ENCODE peak calls at places on chromosomes 13 and 19, in four cellular contexts. One of them, this sample, is unnamed.

GRCh38 chr13:89361909-89362308 is 1690.7 kb downstream of the SLITRK5 start:
- DNase-seq in neural progenitor cell: no peak
- DNase-seq in OCI-LY7: no peak
- DNase-seq in HCT116: no peak
- DNase-seq in this sample: peak; percentile 6

GRCh38 chr19:42091300-42092266 is 15.6 kb downstream of the ZNF574 start:
- DNase-seq in neural progenitor cell: no peak
- DNase-seq in OCI-LY7: no peak
- DNase-seq in HCT116: no peak
- DNase-seq in this sample: peak; percentile 79

GRCh38 chr13:42232671-42233070 is 39.3 kb upstream of the AKAP11 start:
- DNase-seq in neural progenitor cell: no peak
- DNase-seq in OCI-LY7: no peak
- DNase-seq in HCT116: no peak
- DNase-seq in this sample: no peak

GRCh38 chr13:51015973-51016372 is 95.1 kb downstream of the C13orf42 start:
- DNase-seq in neural progenitor cell: no peak
- DNase-seq in OCI-LY7: no peak
- DNase-seq in HCT116: no peak
- DNase-seq in this sample: no peak

GRCh38 chr13:73169971-73170370 is 111.2 kb downstream of the KLF5 start:
- DNase-seq in neural progenitor cell: no peak
- DNase-seq in OCI-LY7: peak; percentile 11
- DNase-seq in HCT116: no peak
- DNase-seq in this sample: no peak

GRCh38 chr13:106523566-106523965 is 11.9 kb downstream of the EFNB2 start:
- DNase-seq in neural progenitor cell: no peak
- DNase-seq in OCI-LY7: no peak
- DNase-seq in HCT116: no peak
- DNase-seq in this sample: no peak

GRCh38 chr19:15516363-15516762 is 8.0 kb downstream of the CYP4F22 start:
- DNase-seq in neural progenitor cell: no peak
- DNase-seq in OCI-LY7: no peak
- DNase-seq in HCT116: no peak
- DNase-seq in this sample: no peak

GRCh38 chr13:36345438-36346221 is 564 bp downstream of the SPART start:
- DNase-seq in neural progenitor cell: peak; percentile 81
- DNase-seq in OCI-LY7: no peak
- DNase-seq in HCT116: no peak
- DNase-seq in this sample: peak; percentile 94

GRCh38 chr19:13207237-13208130 is 57.3 kb downstream of the IER2 start:
- DNase-seq in neural progenitor cell: peak; percentile 45
- DNase-seq in OCI-LY7: peak; percentile 63
- DNase-seq in HCT116: no peak
- DNase-seq in this sample: peak; percentile 60

GRCh38 chr13:113374511-113375175 is 10.7 kb upstream of the GRTP1 start:
- DNase-seq in neural progenitor cell: no peak
- DNase-seq in OCI-LY7: no peak
- DNase-seq in HCT116: no peak
- DNase-seq in this sample: no peak

GRCh38 chr13:108182652-108183051 is 32.7 kb downstream of the LIG4 start:
- DNase-seq in neural progenitor cell: no peak
- DNase-seq in OCI-LY7: no peak
- DNase-seq in HCT116: no peak
- DNase-seq in this sample: no peak

GRCh38 chr19:43362179-43362578 is 8.7 kb downstream of the CD177 start:
- DNase-seq in neural progenitor cell: no peak
- DNase-seq in OCI-LY7: no peak
- DNase-seq in HCT116: no peak
- DNase-seq in this sample: peak; percentile 40

GRCh38 chr19:14478113-14478545 is 3.0 kb upstream of the PTGER1 start:
- DNase-seq in neural progenitor cell: no peak
- DNase-seq in OCI-LY7: no peak
- DNase-seq in HCT116: no peak
- DNase-seq in this sample: no peak

GRCh38 chr13:113918981-113919646 is 54.8 kb downstream of the C13orf46 start:
- DNase-seq in neural progenitor cell: no peak
- DNase-seq in OCI-LY7: no peak
- DNase-seq in HCT116: no peak
- DNase-seq in this sample: no peak

GRCh38 chr13:29684441-29684840 is 89.0 kb upstream of the SLC7A1 start:
- DNase-seq in neural progenitor cell: no peak
- DNase-seq in OCI-LY7: no peak
- DNase-seq in HCT116: no peak
- DNase-seq in this sample: peak; percentile 81

GRCh38 chr13:101127741-101128353 is 288.5 kb downstream of the NALCN start:
- DNase-seq in neural progenitor cell: peak; percentile 73
- DNase-seq in OCI-LY7: peak; percentile 2
- DNase-seq in HCT116: peak; percentile 21
- DNase-seq in this sample: peak; percentile 66

GRCh38 chr19:3380829-3381228 is 14.4 kb downstream of the NFIC start:
- DNase-seq in neural progenitor cell: no peak
- DNase-seq in OCI-LY7: no peak
- DNase-seq in HCT116: no peak
- DNase-seq in this sample: no peak

GRCh38 chr19:16631465-16631864 is 3.5 kb upstream of the MED26 start:
- DNase-seq in neural progenitor cell: no peak
- DNase-seq in OCI-LY7: no peak
- DNase-seq in HCT116: no peak
- DNase-seq in this sample: no peak
- H2AFZ ChIP-seq in neural progenitor cell: no peak overlapping the region
- H2AFZ ChIP-seq in OCI-LY7: no peak overlapping the region
- H2AFZ ChIP-seq in HCT116: no peak overlapping the region
- H2AFZ ChIP-seq in this sample: no peak overlapping the region

GRCh38 chr19:38057954-38058690 is 151.1 kb downstream of the SIPA1L3 start:
- DNase-seq in neural progenitor cell: no peak
- DNase-seq in OCI-LY7: peak; percentile 49
- DNase-seq in HCT116: no peak
- DNase-seq in this sample: no peak
- TF ChIP-seq EZH2phosphoT487 in neural progenitor cell: no peak
- TF ChIP-seq EZH2phosphoT487 in OCI-LY7: no peak
- TF ChIP-seq EZH2phosphoT487 in HCT116: no peak
- TF ChIP-seq EZH2phosphoT487 in this sample: no peak

DNA sequence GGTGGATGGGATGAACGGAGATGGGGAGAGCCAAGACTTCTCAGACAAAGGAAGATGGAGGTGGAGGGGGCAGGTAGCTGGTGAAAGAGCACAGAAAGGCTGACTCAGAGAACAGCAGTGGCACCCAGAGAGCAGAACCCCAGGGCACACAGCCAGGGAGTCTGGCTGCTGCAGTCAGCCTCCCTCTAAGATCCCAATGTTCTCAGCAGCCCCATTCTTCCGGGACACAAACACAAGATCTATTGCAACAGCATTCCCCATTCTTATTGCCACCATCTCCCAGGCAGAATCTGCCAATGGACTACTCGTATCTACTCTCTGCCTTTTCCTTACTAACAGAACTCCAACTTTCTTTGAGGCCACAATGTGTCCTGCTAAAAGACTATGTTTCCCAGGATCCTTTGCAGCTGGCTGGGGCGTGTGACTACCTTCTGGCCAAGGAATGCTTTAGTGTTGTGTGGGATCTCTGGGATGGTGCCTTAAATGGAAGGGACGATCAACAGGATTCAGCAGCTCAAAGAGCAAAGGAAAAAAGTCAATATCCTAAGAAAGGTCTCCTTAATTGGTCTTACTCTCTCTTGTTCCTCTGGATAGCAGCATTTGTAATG is 7.5 kb downstream of the THAP8 start:
- DNase-seq in neural progenitor cell: no peak
- DNase-seq in OCI-LY7: no peak
- DNase-seq in HCT116: no peak
- DNase-seq in this sample: peak; percentile 43
- H3K4me1 ChIP-seq in neural progenitor cell: no peaks in the 10 kb centered on the region
- H3K4me1 ChIP-seq in OCI-LY7: peaks cover 4% of the 10 kb centered on the region
- H3K4me1 ChIP-seq in HCT116: peaks cover 16% of the 10 kb centered on the region
- H3K4me1 ChIP-seq in this sample: peaks cover 20% of the 10 kb centered on the region

DNA sequence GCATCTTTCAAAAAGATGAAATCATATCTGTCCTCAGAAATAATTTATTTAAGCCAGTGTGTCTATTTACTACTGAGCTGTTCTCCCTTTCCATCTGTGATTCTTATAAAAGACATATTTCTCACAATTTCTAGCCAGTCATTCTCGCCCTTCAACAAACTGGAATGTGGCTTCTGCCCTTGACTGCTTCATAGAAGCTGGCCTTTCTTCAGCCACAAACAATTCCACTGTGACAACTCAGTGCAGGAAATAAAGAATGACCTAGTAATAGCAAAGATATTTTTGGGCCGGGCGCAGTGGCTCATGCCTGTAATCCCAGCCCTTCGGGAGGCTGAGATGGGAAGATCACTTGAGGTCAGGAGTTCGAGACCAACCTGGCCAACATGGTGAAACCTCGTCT is 655.5 kb downstream of the PCDH9 start:
- DNase-seq in neural progenitor cell: no peak
- DNase-seq in OCI-LY7: no peak
- DNase-seq in HCT116: no peak
- DNase-seq in this sample: peak; percentile 0
- H2AFZ ChIP-seq in neural progenitor cell: no peak overlapping the region
- H2AFZ ChIP-seq in OCI-LY7: no peak overlapping the region
- H2AFZ ChIP-seq in HCT116: no peak overlapping the region
- H2AFZ ChIP-seq in this sample: no peak overlapping the region

This sample was measured in GM23248.